ENCODE peak calls at places on chromosomes 2 and 18, in six cellular contexts. One of them, this sample, is unnamed.

GRCh38 chr2:165474621-165475269 is 5.2 kb downstream of the CSRNP3 start:
- DNase-seq in H9: no peak
- DNase-seq in trophoblast cell: no peak
- DNase-seq in IMR-90: no peak
- DNase-seq in H1: no peak
- DNase-seq in neuronal stem cell: no peak
- DNase-seq in this sample: no peak

GRCh38 chr2:159252905-159253304 is 33.6 kb downstream of the WDSUB1 start:
- DNase-seq in IMR-90: no peak
- DNase-seq in H1: no peak
- DNase-seq in neuronal stem cell: no peak
- DNase-seq in H9: no peak
- DNase-seq in trophoblast cell: no peak
- DNase-seq in this sample: no peak

GRCh38 chr2:215394102-215394805 is 41.6 kb downstream of the FN1 start:
- DNase-seq in IMR-90: no peak
- DNase-seq in H1: no peak
- DNase-seq in neuronal stem cell: no peak
- DNase-seq in trophoblast cell: no peak
- DNase-seq in H9: no peak
- DNase-seq in this sample: no peak

GRCh38 chr18:711330-711692 is 1.1 kb downstream of the ENOSF1 start:
- DNase-seq in H1: no peak
- DNase-seq in H9: no peak
- DNase-seq in IMR-90: no peak
- DNase-seq in neuronal stem cell: no peak
- DNase-seq in trophoblast cell: no peak
- DNase-seq in this sample: no peak

GRCh38 chr2:233080836-233081229 is 20.7 kb downstream of the INPP5D start:
- DNase-seq in H9: no peak
- DNase-seq in H1: no peak
- DNase-seq in neuronal stem cell: no peak
- DNase-seq in IMR-90: no peak
- DNase-seq in trophoblast cell: no peak
- DNase-seq in this sample: no peak

GRCh38 chr2:113175736-113176695 is 2.2 kb downstream of the PSD4 start:
- DNase-seq in IMR-90: no peak
- DNase-seq in H1: no peak
- DNase-seq in trophoblast cell: no peak
- DNase-seq in H9: no peak
- DNase-seq in neuronal stem cell: no peak
- DNase-seq in this sample: no peak

GRCh38 chr2:74915743-74916142 is 42.7 kb upstream of the POLE4 start:
- DNase-seq in IMR-90: peak
- DNase-seq in trophoblast cell: no peak
- DNase-seq in H9: no peak
- DNase-seq in H1: no peak
- DNase-seq in neuronal stem cell: no peak
- DNase-seq in this sample: peak

GRCh38 chr18:3612315-3612714 is 162.3 kb downstream of the TGIF1 start:
- DNase-seq in trophoblast cell: no peak
- DNase-seq in neuronal stem cell: no peak
- DNase-seq in H1: no peak
- DNase-seq in H9: no peak
- DNase-seq in IMR-90: no peak
- DNase-seq in this sample: no peak

GRCh38 chr2:104577143-104577542 is 276.8 kb upstream of the POU3F3 start:
- DNase-seq in H1: no peak
- DNase-seq in IMR-90: no peak
- DNase-seq in H9: no peak
- DNase-seq in trophoblast cell: no peak
- DNase-seq in neuronal stem cell: no peak
- DNase-seq in this sample: no peak

GRCh38 chr2:104570259-104570658 is 283.7 kb upstream of the POU3F3 start:
- DNase-seq in H1: no peak
- DNase-seq in IMR-90: no peak
- DNase-seq in neuronal stem cell: no peak
- DNase-seq in trophoblast cell: no peak
- DNase-seq in H9: no peak
- DNase-seq in this sample: no peak

GRCh38 chr2:104572856-104573255 is 281.1 kb upstream of the POU3F3 start:
- DNase-seq in H1: no peak
- DNase-seq in IMR-90: no peak
- DNase-seq in neuronal stem cell: no peak
- DNase-seq in trophoblast cell: no peak
- DNase-seq in H9: no peak
- DNase-seq in this sample: no peak

GRCh38 chr2:104574367-104574766 is 279.5 kb upstream of the POU3F3 start:
- DNase-seq in trophoblast cell: no peak
- DNase-seq in IMR-90: no peak
- DNase-seq in neuronal stem cell: no peak
- DNase-seq in H1: no peak
- DNase-seq in H9: no peak
- DNase-seq in this sample: no peak
- H4K91ac ChIP-seq in trophoblast cell: no peak
- H4K91ac ChIP-seq in IMR-90: no peak
- H4K91ac ChIP-seq in neuronal stem cell: no peak
- H4K91ac ChIP-seq in H1: no peak
- H4K91ac ChIP-seq in H9: no peak
- H4K91ac ChIP-seq in this sample: no peak

GRCh38 chr18:11759456-11759855 is 70.4 kb downstream of the GNAL start:
- DNase-seq in H9: no peak
- DNase-seq in neuronal stem cell: no peak
- DNase-seq in trophoblast cell: no peak
- DNase-seq in IMR-90: no peak
- DNase-seq in H1: no peak
- DNase-seq in this sample: no peak
- H4K91ac ChIP-seq in H9: no peak
- H4K91ac ChIP-seq in neuronal stem cell: no peak
- H4K91ac ChIP-seq in trophoblast cell: no peak
- H4K91ac ChIP-seq in IMR-90: no peak
- H4K91ac ChIP-seq in H1: no peak
- H4K91ac ChIP-seq in this sample: no peak

GRCh38 chr2:147097747-147098146 is 747.1 kb upstream of the ACVR2A start:
- DNase-seq in neuronal stem cell: no peak
- DNase-seq in trophoblast cell: no peak
- DNase-seq in IMR-90: no peak
- DNase-seq in H1: no peak
- DNase-seq in H9: no peak
- DNase-seq in this sample: no peak
- H4K91ac ChIP-seq in neuronal stem cell: no peak
- H4K91ac ChIP-seq in trophoblast cell: no peak
- H4K91ac ChIP-seq in IMR-90: no peak
- H4K91ac ChIP-seq in H1: no peak
- H4K91ac ChIP-seq in H9: no peak
- H4K91ac ChIP-seq in this sample: no peak

DNA sequence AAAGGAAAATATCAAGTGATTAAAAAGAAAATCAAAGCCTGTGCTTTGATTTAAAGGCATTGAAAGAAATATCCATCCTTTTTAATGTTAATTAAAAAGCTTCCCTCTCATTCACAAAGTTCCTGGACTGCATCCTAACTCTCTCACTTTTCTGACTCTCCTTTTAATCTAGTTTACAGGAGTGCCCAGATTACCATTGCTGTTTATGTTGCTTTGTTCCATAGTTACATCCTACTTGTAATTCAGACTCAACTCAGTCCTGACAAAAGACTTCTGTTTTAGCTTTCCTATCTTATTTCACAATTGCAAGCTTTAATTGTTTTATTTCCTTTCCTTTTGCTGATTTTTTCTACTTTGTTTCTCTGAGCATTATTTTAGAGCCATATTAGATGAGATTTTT is 160.7 kb upstream of the DTNA start:
- DNase-seq in H1: no peak
- DNase-seq in trophoblast cell: no peak
- DNase-seq in IMR-90: no peak
- DNase-seq in H9: no peak
- DNase-seq in neuronal stem cell: no peak
- DNase-seq in this sample: no peak
- H4K91ac ChIP-seq in H1: no peak
- H4K91ac ChIP-seq in trophoblast cell: no peak
- H4K91ac ChIP-seq in IMR-90: no peak
- H4K91ac ChIP-seq in H9: no peak
- H4K91ac ChIP-seq in neuronal stem cell: no peak
- H4K91ac ChIP-seq in this sample: no peak

DNA sequence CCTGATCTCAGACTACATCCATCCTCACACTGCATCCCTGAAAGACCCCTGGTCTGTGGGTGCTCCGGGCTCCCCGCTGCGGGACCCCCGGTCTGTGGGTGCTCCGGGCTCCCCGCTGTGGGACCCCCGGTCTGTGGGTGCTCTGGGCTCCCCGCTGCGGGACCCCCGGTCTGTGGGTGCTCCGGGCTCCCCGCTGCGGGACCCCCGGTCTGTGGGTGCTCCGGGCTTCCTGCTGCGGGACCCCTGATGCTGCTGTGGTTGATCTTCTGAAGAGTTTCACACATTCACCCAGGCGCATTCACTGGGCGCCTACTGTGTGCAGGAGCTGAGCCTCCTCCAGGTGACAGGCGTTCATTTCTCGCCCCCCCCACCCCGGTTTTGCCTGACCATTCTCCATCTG is 162.7 kb upstream of the SALL3 start:
- DNase-seq in IMR-90: no peak
- DNase-seq in neuronal stem cell: no peak
- DNase-seq in H1: no peak
- DNase-seq in H9: no peak
- DNase-seq in trophoblast cell: no peak
- DNase-seq in this sample: no peak
- H4K91ac ChIP-seq in IMR-90: no peak
- H4K91ac ChIP-seq in neuronal stem cell: no peak
- H4K91ac ChIP-seq in H1: no peak
- H4K91ac ChIP-seq in H9: no peak
- H4K91ac ChIP-seq in trophoblast cell: no peak
- H4K91ac ChIP-seq in this sample: no peak

DNA sequence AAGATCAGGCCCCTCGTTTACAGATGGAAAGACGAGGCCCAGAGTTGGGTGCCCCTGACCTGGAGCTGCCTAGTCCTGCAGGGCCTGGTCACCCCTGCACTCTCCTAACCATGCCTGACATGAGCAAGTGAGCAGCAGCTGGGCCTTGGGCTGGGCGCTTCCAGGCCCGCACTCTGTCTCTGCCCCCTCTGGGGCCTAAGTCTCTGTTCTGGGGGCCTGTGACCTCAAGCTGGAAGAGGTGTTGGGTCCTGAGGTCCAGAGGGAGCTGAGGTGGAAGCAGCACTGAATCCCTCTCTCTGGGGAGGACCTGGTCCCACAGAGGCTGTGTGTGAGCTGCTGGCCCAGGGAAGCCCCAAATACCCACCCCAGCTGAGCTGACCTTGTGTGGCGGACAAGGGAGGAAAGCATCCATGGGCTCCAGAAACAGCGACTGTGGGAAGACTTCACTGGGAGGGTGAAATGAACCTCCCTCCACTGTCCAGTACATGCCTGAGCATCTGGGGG is 46.1 kb upstream of the GPC1 start:
- DNase-seq in H9: no peak
- DNase-seq in neuronal stem cell: no peak
- DNase-seq in IMR-90: no peak
- DNase-seq in trophoblast cell: no peak
- DNase-seq in H1: no peak
- DNase-seq in this sample: no peak
- H4K91ac ChIP-seq in H9: no peak
- H4K91ac ChIP-seq in neuronal stem cell: no peak
- H4K91ac ChIP-seq in IMR-90: peak
- H4K91ac ChIP-seq in trophoblast cell: no peak
- H4K91ac ChIP-seq in H1: no peak
- H4K91ac ChIP-seq in this sample: no peak

GRCh38 chr2:239688840-239689239 is 288.0 kb upstream of the HDAC4 start:
- DNase-seq in neuronal stem cell: no peak
- DNase-seq in trophoblast cell: no peak
- DNase-seq in IMR-90: no peak
- DNase-seq in H1: no peak
- DNase-seq in H9: no peak
- DNase-seq in this sample: no peak
- H4K91ac ChIP-seq in neuronal stem cell: no peak
- H4K91ac ChIP-seq in trophoblast cell: no peak
- H4K91ac ChIP-seq in IMR-90: no peak
- H4K91ac ChIP-seq in H1: no peak
- H4K91ac ChIP-seq in H9: no peak
- H4K91ac ChIP-seq in this sample: no peak

GRCh38 chr18:51039138-51040112 is 9.4 kb downstream of the SMAD4 start:
- DNase-seq in IMR-90: peak
- DNase-seq in H9: peak
- DNase-seq in H1: no peak
- DNase-seq in trophoblast cell: no peak
- DNase-seq in neuronal stem cell: no peak
- DNase-seq in this sample: peak

GRCh38 chr18:51041677-51042076 is 11.7 kb downstream of the SMAD4 start:
- DNase-seq in neuronal stem cell: no peak
- DNase-seq in H9: no peak
- DNase-seq in H1: no peak
- DNase-seq in trophoblast cell: no peak
- DNase-seq in IMR-90: no peak
- DNase-seq in this sample: no peak

GRCh38 chr18:51049137-51049536 is 19.1 kb downstream of the SMAD4 start:
- DNase-seq in trophoblast cell: no peak
- DNase-seq in H9: no peak
- DNase-seq in H1: no peak
- DNase-seq in neuronal stem cell: no peak
- DNase-seq in IMR-90: no peak
- DNase-seq in this sample: no peak

GRCh38 chr18:51048190-51048589 is 18.2 kb downstream of the SMAD4 start:
- DNase-seq in IMR-90: no peak
- DNase-seq in H9: no peak
- DNase-seq in neuronal stem cell: no peak
- DNase-seq in trophoblast cell: no peak
- DNase-seq in H1: no peak
- DNase-seq in this sample: no peak

DNA sequence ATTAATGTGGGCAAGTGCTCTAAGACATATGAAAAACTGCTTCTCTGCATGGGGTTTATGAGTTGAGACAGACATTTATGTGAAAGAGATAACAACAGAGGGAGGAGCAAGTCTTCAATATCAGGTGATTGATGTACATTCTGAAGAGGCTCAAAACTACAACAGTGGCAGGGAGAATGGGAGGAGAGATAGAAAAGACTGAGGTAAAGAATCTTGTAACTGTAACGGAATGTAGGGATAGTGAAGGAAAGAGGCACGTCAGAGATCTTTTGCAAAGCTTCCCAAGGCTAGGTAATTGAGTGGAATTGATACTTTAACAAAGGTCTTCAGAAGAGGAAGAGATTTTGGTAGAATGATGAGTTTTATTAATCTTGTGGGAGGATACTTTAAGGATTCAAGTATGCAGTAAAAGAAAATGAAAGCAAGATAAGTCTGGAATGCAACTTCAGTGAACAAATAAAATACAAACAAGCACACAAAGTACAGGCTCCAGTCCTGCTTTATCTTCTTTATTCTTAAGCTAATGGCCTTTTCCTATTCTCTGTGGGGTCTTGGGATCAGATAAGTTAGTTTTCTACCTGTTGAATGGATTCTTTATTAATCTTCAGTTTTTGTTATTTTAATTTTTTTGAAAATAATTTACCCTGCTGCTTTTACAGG is 15.0 kb downstream of the SMAD4 start:
- DNase-seq in trophoblast cell: no peak
- DNase-seq in IMR-90: no peak
- DNase-seq in H1: no peak
- DNase-seq in H9: no peak
- DNase-seq in neuronal stem cell: peak
- DNase-seq in this sample: peak
- H4K91ac ChIP-seq in trophoblast cell: no peak
- H4K91ac ChIP-seq in IMR-90: no peak
- H4K91ac ChIP-seq in H1: no peak
- H4K91ac ChIP-seq in H9: no peak
- H4K91ac ChIP-seq in neuronal stem cell: no peak
- H4K91ac ChIP-seq in this sample: no peak